ENCODE peak calls at places on chromosomes 7 and 10, in nine cellular contexts. W is occipital lobe; J is activated effector memory CD4-positive, alpha-beta T cell treated with anti-CD3 and anti-CD28 coated beads, Interleukin-2, amount 50 U/mL, for 16 hours; V is ACHN; E is neural progenitor cell; P is astrocyte of the spinal cord; T is stimulated activated CD4-positive, alpha-beta T cell treated with anti-CD3 and anti-CD28 coated beads, TNF-alpha, amount 100 ng/mL, for 1 hour; I is tibial artery; O is CD4-positive, alpha-beta T cell. H is an unnamed sample.

GRCh38 chr7:129550673-129551360 is 48.5 kb downstream of the SMKR1 start:
- DNase-seq in W (no peak), J (no peak), V (no peak), E (no peak), P (no peak), T (no peak), I (no peak), O (no peak), H (no peak)

GRCh38 chr7:73941836-73942551 is 81.0 kb downstream of the TMEM270 start:
- DNase-seq in W (no peak), J (no peak), V (peak), E (no peak), P (peak), T (no peak), I (no peak), O (no peak), H (no peak)

GRCh38 chr10:49679480-49679893 is at the start of gene C10orf53:
- DNase-seq in W (peak), J (no peak), V (peak), E (peak), P (peak), T (no peak), I (no peak), O (no peak), H (peak)

GRCh38 chr7:1298051-1298937 is 65.6 kb downstream of the UNCX start:
- DNase-seq in W (no peak), J (no peak), V (no peak), E (no peak), P (no peak), T (no peak), I (no peak), O (no peak), H (no peak)

GRCh38 chr10:52484426-52485065 is 170.5 kb downstream of the DKK1 start:
- DNase-seq in W (no peak), J (no peak), V (no peak), E (no peak), P (no peak), T (no peak), I (no peak), O (no peak), H (no peak)

GRCh38 chr10:48981310-48981907 is 41.8 kb upstream of the LRRC18 start:
- DNase-seq in W (no peak), J (peak), V (peak), E (peak), P (peak), T (no peak), I (peak), O (no peak), H (peak)

GRCh38 chr10:91708174-91708861 is 75.4 kb upstream of the PPP1R3C start:
- DNase-seq in W (no peak), J (no peak), V (no peak), E (no peak), P (no peak), T (no peak), I (no peak), O (no peak), H (no peak)

GRCh38 chr7:122983261-122983660 is 12.2 kb downstream of the TAS2R16 start:
- DNase-seq in W (no peak), J (no peak), V (no peak), E (no peak), P (no peak), T (no peak), I (no peak), O (no peak), H (no peak)

GRCh38 chr10:82742478-82742877 is 867.5 kb downstream of the NRG3 start:
- DNase-seq in W (no peak), J (no peak), V (peak), E (no peak), P (peak), T (no peak), I (no peak), O (no peak), H (no peak)

GRCh38 chr7:3922175-3922635 is 621.2 kb downstream of the SDK1 start:
- DNase-seq in W (no peak), J (no peak), V (peak), E (peak), P (peak), T (no peak), I (peak), O (no peak), H (peak)

GRCh38 chr7:131294553-131294952 is 33.1 kb upstream of the MKLN1 start:
- DNase-seq in W (no peak), J (no peak), V (no peak), E (no peak), P (no peak), T (no peak), I (no peak), O (no peak), H (no peak)

GRCh38 chr7:29924684-29925083 is 64.9 kb downstream of the SCRN1 start:
- DNase-seq in W (no peak), J (no peak), V (no peak), E (no peak), P (no peak), T (no peak), I (no peak), O (no peak), H (no peak)

GRCh38 chr7:84492565-84493034 is 298.0 kb upstream of the SEMA3A start:
- DNase-seq in W (no peak), J (no peak), V (no peak), E (no peak), P (no peak), T (no peak), I (no peak), O (no peak), H (no peak)

H was measured in H1.